ENCODE peak calls at places on chromosomes 6 and 20, in four cellular contexts. N is GM12878, B is K562, W is SK-N-SH. I is an unnamed sample.

GRCh38 chr6:16130437-16130891 is 1.6 kb downstream of the MYLIP start:
- DNase-seq in B (no peak), N (no peak), W (no peak), I (no peak)

GRCh38 chr20:12982098-12982497 is 26.7 kb upstream of the SPTLC3 start:
- DNase-seq in N (no peak), B (no peak), W (no peak), I (no peak)

GRCh38 chr20:17611540-17612286 is 41.8 kb downstream of the DSTN start:
- DNase-seq in W (peak; percentile 43), N (no peak), B (no peak), I (no peak)

GRCh38 chr6:128474481-128474880 is 45.9 kb downstream of the PTPRK start:
- DNase-seq in B (no peak), N (no peak), W (no peak), I (no peak)

GRCh38 chr20:62739581-62740285 is 31.1 kb downstream of the NTSR1 start:
- DNase-seq in N (no peak), B (no peak), W (no peak), I (no peak)

GRCh38 chr6:81401970-81402690 is 350.4 kb downstream of the TENT5A start:
- DNase-seq in B (no peak), N (no peak), W (no peak), I (no peak)

GRCh38 chr6:122381494-122382083 is 17.9 kb upstream of the HSF2 start:
- DNase-seq in W (peak; percentile 41), N (peak; percentile 7), B (peak; percentile 60), I (no peak)

GRCh38 chr6:74631558-74631957 is 574.3 kb downstream of the COL12A1 start:
- DNase-seq in W (no peak), B (no peak), N (no peak), I (no peak)

GRCh38 chr6:128569737-128570438 is 49.5 kb upstream of the PTPRK start:
- DNase-seq in W (no peak), N (no peak), B (no peak), I (no peak)

GRCh38 chr6:158769696-158770446 is 49.3 kb downstream of the EZR start:
- DNase-seq in W (no peak), N (no peak), B (no peak), I (no peak)

GRCh38 chr6:141682391-141682790 is 450.3 kb upstream of the GJE1 start:
- DNase-seq in N (no peak), W (no peak), B (no peak), I (no peak)

GRCh38 chr6:56949925-56950495 is 4.9 kb upstream of the BEND6 start:
- DNase-seq in B (no peak), W (no peak), N (no peak), I (no peak)
- TF ChIP-seq JUND in B (peak; percentile 35), W (no peak), N (no peak), I (no peak)

GRCh38 chr6:100062621-100063020 is 68.6 kb upstream of the MCHR2 start:
- DNase-seq in B (no peak), W (no peak), N (no peak), I (no peak)

GRCh38 chr6:100057941-100058340 is 63.9 kb upstream of the MCHR2 start:
- DNase-seq in N (no peak), W (no peak), B (no peak), I (no peak)
- TF ChIP-seq JUND in N (no peak), W (no peak), B (no peak), I (no peak)

GRCh38 chr6:159817951-159818739 is 18.1 kb downstream of the PNLDC1 start:
- DNase-seq in N (no peak), B (no peak), W (no peak), I (no peak)

GRCh38 chr6:159821111-159821510 is 21.0 kb downstream of the PNLDC1 start:
- DNase-seq in N (no peak), W (no peak), B (no peak), I (no peak)

GRCh38 chr6:159821726-159822125 is 21.6 kb downstream of the PNLDC1 start:
- DNase-seq in B (no peak), N (no peak), W (no peak), I (no peak)

GRCh38 chr6:159819098-159819497 is 19.0 kb downstream of the PNLDC1 start:
- DNase-seq in W (no peak), N (no peak), B (peak; percentile 52), I (no peak)

GRCh38 chr6:159819932-159820640 is 20.0 kb downstream of the PNLDC1 start:
- DNase-seq in B (no peak), N (no peak), W (no peak), I (no peak)
- TF ChIP-seq JUND in B (no peak), N (no peak), W (no peak), I (no peak)

GRCh38 chr20:22371843-22372242 is 212.5 kb downstream of the FOXA2 start:
- DNase-seq in N (peak; percentile 46), W (no peak), B (no peak), I (no peak)

GRCh38 chr20:22373164-22373895 is 211.0 kb downstream of the FOXA2 start:
- DNase-seq in N (no peak), B (no peak), W (no peak), I (no peak)

GRCh38 chr20:22370137-22370536 is 214.2 kb downstream of the FOXA2 start:
- DNase-seq in N (no peak), B (no peak), W (no peak), I (no peak)

GRCh38 chr20:22369100-22369499 is 215.3 kb downstream of the FOXA2 start:
- DNase-seq in N (no peak), W (no peak), B (no peak), I (no peak)

GRCh38 chr20:22368235-22368634 is 216.1 kb downstream of the FOXA2 start:
- DNase-seq in W (no peak), N (no peak), B (no peak), I (no peak)
- TF ChIP-seq JUND in W (no peak), N (no peak), B (no peak), I (no peak)

GRCh38 chr20:20452254-20452676 is 84.4 kb downstream of the INSM1 start:
- DNase-seq in W (no peak), B (no peak), N (peak; percentile 63), I (no peak)
- TF ChIP-seq JUND in W (peak; percentile 7), B (no peak), N (peak; percentile 57), I (no peak)

GRCh38 chr6:157610451-157610999 is 212.5 kb upstream of the SNX9 start:
- DNase-seq in N (no peak), W (no peak), B (no peak), I (no peak)

GRCh38 chr6:157614026-157614484 is 209.0 kb upstream of the SNX9 start:
- DNase-seq in N (no peak), B (no peak), W (no peak), I (no peak)

GRCh38 chr6:157615411-157615763 is 207.7 kb upstream of the SNX9 start:
- DNase-seq in W (no peak), N (no peak), B (no peak), I (no peak)

GRCh38 chr6:157611406-157611805 is 211.6 kb upstream of the SNX9 start:
- DNase-seq in N (no peak), W (no peak), B (no peak), I (no peak)

DNA sequence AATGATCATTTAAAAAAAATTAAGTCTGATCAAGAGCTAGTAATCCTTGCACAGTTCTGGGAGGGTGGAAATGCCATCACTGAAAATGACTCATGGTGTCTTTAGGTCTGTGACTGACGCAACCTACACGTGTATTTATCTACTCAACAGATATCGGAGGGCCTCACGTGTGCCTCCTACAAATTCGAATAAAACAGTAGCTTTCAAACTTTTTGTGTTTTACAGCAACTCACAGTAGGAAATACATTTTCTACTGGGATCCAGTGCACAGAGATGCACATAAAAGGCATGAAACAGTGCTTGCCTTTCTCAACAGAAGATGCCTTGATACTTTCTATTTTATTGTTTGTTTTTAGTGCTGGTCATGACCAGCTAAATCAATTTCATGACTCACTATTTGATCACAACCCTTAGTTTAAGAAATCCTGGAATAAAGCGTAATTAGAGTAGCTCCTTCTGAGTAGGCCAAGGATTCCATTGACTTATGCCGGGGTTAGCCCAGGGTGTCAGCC is 210.0 kb upstream of the SNX9 start:
- DNase-seq in N (no peak), W (no peak), B (peak; percentile 61), I (no peak)
- TF ChIP-seq JUND in N (no peak), W (peak; percentile 22), B (peak; percentile 96), I (no peak)

GRCh38 chr20:58112017-58112781 is 116.3 kb downstream of the ANKRD60 start:
- DNase-seq in W (no peak), N (peak; percentile 55), B (no peak), I (no peak)

GRCh38 chr20:58116505-58116904 is 111.9 kb downstream of the ANKRD60 start:
- DNase-seq in N (no peak), W (no peak), B (no peak), I (no peak)

GRCh38 chr20:58109918-58110635 is 118.4 kb downstream of the ANKRD60 start:
- DNase-seq in B (no peak), W (no peak), N (no peak), I (no peak)

GRCh38 chr20:58111340-58112016 is 117.0 kb downstream of the ANKRD60 start:
- DNase-seq in N (no peak), B (no peak), W (no peak), I (no peak)

DNA sequence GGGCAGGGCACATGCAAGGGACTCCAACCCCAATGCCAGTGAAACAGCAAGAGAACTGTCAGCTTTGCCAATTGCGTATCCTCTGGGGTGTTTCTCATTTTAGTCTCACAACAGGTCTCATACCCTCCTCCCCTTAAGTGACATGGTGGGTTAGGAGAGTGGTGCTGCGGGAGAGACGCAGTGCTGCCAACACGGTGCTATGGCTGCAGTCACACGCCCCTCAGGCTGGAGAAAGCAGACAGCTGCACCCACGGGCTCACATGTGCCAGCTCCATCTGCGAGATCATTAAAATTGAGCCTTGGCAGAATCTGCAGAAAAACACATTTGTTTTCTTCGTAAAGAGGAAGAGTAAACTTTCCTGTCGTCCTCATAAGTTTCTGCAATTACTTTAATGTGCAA is 114.7 kb downstream of the ANKRD60 start:
- DNase-seq in N (no peak), B (no peak), W (no peak), I (no peak)
- TF ChIP-seq JUND in N (no peak), B (no peak), W (no peak), I (no peak)

GRCh38 chr6:110626442-110626841 is 150.0 kb upstream of the SLC22A16 start:
- DNase-seq in N (no peak), W (no peak), B (no peak), I (no peak)

GRCh38 chr6:110622912-110623578 is 146.6 kb upstream of the SLC22A16 start:
- DNase-seq in N (no peak), B (no peak), W (no peak), I (no peak)

GRCh38 chr6:110629153-110629552 is 152.7 kb upstream of the SLC22A16 start:
- DNase-seq in W (no peak), N (no peak), B (no peak), I (no peak)

GRCh38 chr6:110625883-110626282 is 149.5 kb upstream of the SLC22A16 start:
- DNase-seq in B (no peak), W (no peak), N (no peak), I (no peak)

GRCh38 chr6:110628330-110628729 is 151.9 kb upstream of the SLC22A16 start:
- DNase-seq in N (no peak), W (no peak), B (no peak), I (no peak)
- TF ChIP-seq JUND in N (no peak), W (no peak), B (no peak), I (no peak)

I was measured in T47D.